ENCODE peak calls at places on chromosome 16, in five cellular contexts. D is activated T-cell treated with anti-CD3 and anti-CD28 coated beads, Interleukin-2, amount 50 U/mL, for 48 hours; H is lower lobe of right lung; W is activated gamma-delta T cell; Z is NCI-H1105. K is an unnamed sample.

GRCh38 chr16:84050316-84050715 is 7.7 kb upstream of the SLC38A8 start:
- DNase-seq in Z (no peak), H (peak), W (no peak), D (no peak), K (no peak)

GRCh38 chr16:11546522-11547485 is 39.9 kb downstream of the LITAF start:
- DNase-seq in Z (no peak), D (no peak), W (no peak), H (no peak), K (no peak)

GRCh38 chr16:14111713-14112538 is 40.8 kb downstream of the MRTFB start:
- DNase-seq in H (no peak), D (no peak), Z (peak), W (no peak), K (no peak)

GRCh38 chr16:86270696-86271095 is 239.6 kb upstream of the FOXF1 start:
- DNase-seq in D (no peak), W (no peak), H (no peak), Z (no peak), K (no peak)

GRCh38 chr16:47143677-47144558 is at the start of gene NETO2:
- DNase-seq in H (peak), D (peak), W (peak), Z (peak), K (peak)

GRCh38 chr16:48244080-48244862 is at the start of gene LONP2:
- DNase-seq in W (peak), H (peak), D (peak), Z (peak), K (peak)

GRCh38 chr16:46908540-46909372 is 24.6 kb downstream of the GPT2 start:
- DNase-seq in Z (peak), D (peak), W (no peak), H (no peak), K (no peak)

GRCh38 chr16:19926449-19927390 is 42.1 kb upstream of the GPRC5B start:
- DNase-seq in Z (no peak), H (no peak), W (no peak), D (no peak), K (no peak)

GRCh38 chr16:82641336-82641984 is 14.7 kb downstream of the CDH13 start:
- DNase-seq in H (no peak), D (no peak), W (no peak), Z (no peak), K (no peak)

GRCh38 chr16:31455601-31456314 is 3.5 kb upstream of the ARMC5 start:
- DNase-seq in W (no peak), H (no peak), D (peak), Z (no peak), K (no peak)

GRCh38 chr16:20023190-20023589 is 50.5 kb downstream of the GPR139 start:
- DNase-seq in W (no peak), D (no peak), H (no peak), Z (no peak), K (no peak)

K was measured in NCI-H774.